ENCODE peak calls at places on chromosomes 11 and 22, in ten cellular contexts. One of them, this sample, is unnamed.

GRCh38 chr22:31250740-31251330 is 38.7 kb downstream of the LIMK2 start:
- DNase-seq in GM12865: no peak
- DNase-seq in mesothelial cell of epicardium: no peak
- DNase-seq in prostate gland: peak
- DNase-seq in CD4-positive, alpha-beta T cell: no peak
- DNase-seq in fibroblast of mammary gland: no peak
- DNase-seq in GM20000: no peak
- DNase-seq in progenitor cell of endocrine pancreas: no peak
- DNase-seq in body of pancreas: no peak
- DNase-seq in K562: no peak
- DNase-seq in this sample: no peak

GRCh38 chr22:36048911-36049677 is 20.5 kb upstream of the RBFOX2 start:
- DNase-seq in CD4-positive, alpha-beta T cell: no peak
- DNase-seq in progenitor cell of endocrine pancreas: no peak
- DNase-seq in prostate gland: no peak
- DNase-seq in body of pancreas: no peak
- DNase-seq in fibroblast of mammary gland: peak
- DNase-seq in GM12865: no peak
- DNase-seq in GM20000: no peak
- DNase-seq in mesothelial cell of epicardium: no peak
- DNase-seq in K562: peak
- DNase-seq in this sample: no peak

GRCh38 chr22:37970864-37971263 is 13.5 kb downstream of the SOX10 start:
- DNase-seq in GM20000: no peak
- DNase-seq in GM12865: no peak
- DNase-seq in CD4-positive, alpha-beta T cell: no peak
- DNase-seq in fibroblast of mammary gland: no peak
- DNase-seq in mesothelial cell of epicardium: no peak
- DNase-seq in prostate gland: no peak
- DNase-seq in progenitor cell of endocrine pancreas: no peak
- DNase-seq in body of pancreas: no peak
- DNase-seq in K562: no peak
- DNase-seq in this sample: no peak

GRCh38 chr11:9982127-9982795 is 311.8 kb downstream of the SBF2 start:
- DNase-seq in GM20000: no peak
- DNase-seq in progenitor cell of endocrine pancreas: no peak
- DNase-seq in fibroblast of mammary gland: peak
- DNase-seq in K562: no peak
- DNase-seq in mesothelial cell of epicardium: no peak
- DNase-seq in prostate gland: no peak
- DNase-seq in body of pancreas: no peak
- DNase-seq in GM12865: no peak
- DNase-seq in CD4-positive, alpha-beta T cell: no peak
- DNase-seq in this sample: no peak

GRCh38 chr22:29848115-29848514 is 10.0 kb upstream of the ASCC2 start:
- DNase-seq in prostate gland: no peak
- DNase-seq in progenitor cell of endocrine pancreas: no peak
- DNase-seq in fibroblast of mammary gland: no peak
- DNase-seq in CD4-positive, alpha-beta T cell: no peak
- DNase-seq in body of pancreas: no peak
- DNase-seq in mesothelial cell of epicardium: no peak
- DNase-seq in GM20000: no peak
- DNase-seq in GM12865: no peak
- DNase-seq in K562: no peak
- DNase-seq in this sample: no peak

GRCh38 chr11:48029686-48030279 is 49.4 kb downstream of the PTPRJ start:
- DNase-seq in K562: no peak
- DNase-seq in prostate gland: no peak
- DNase-seq in GM12865: no peak
- DNase-seq in mesothelial cell of epicardium: no peak
- DNase-seq in fibroblast of mammary gland: no peak
- DNase-seq in CD4-positive, alpha-beta T cell: no peak
- DNase-seq in GM20000: no peak
- DNase-seq in body of pancreas: no peak
- DNase-seq in progenitor cell of endocrine pancreas: no peak
- DNase-seq in this sample: no peak

GRCh38 chr11:104152941-104153340 is 11.0 kb downstream of the PDGFD start:
- DNase-seq in prostate gland: no peak
- DNase-seq in GM12865: peak
- DNase-seq in fibroblast of mammary gland: no peak
- DNase-seq in mesothelial cell of epicardium: no peak
- DNase-seq in progenitor cell of endocrine pancreas: no peak
- DNase-seq in GM20000: no peak
- DNase-seq in body of pancreas: no peak
- DNase-seq in CD4-positive, alpha-beta T cell: no peak
- DNase-seq in K562: no peak
- DNase-seq in this sample: no peak

GRCh38 chr11:10474551-10474950 is 19.5 kb downstream of the AMPD3 start:
- DNase-seq in CD4-positive, alpha-beta T cell: no peak
- DNase-seq in K562: no peak
- DNase-seq in progenitor cell of endocrine pancreas: no peak
- DNase-seq in fibroblast of mammary gland: no peak
- DNase-seq in GM12865: no peak
- DNase-seq in prostate gland: no peak
- DNase-seq in body of pancreas: no peak
- DNase-seq in mesothelial cell of epicardium: no peak
- DNase-seq in GM20000: no peak
- DNase-seq in this sample: no peak

GRCh38 chr11:32704261-32704660 is 90.2 kb downstream of the CCDC73 start:
- DNase-seq in fibroblast of mammary gland: no peak
- DNase-seq in GM20000: no peak
- DNase-seq in progenitor cell of endocrine pancreas: no peak
- DNase-seq in body of pancreas: no peak
- DNase-seq in CD4-positive, alpha-beta T cell: no peak
- DNase-seq in GM12865: no peak
- DNase-seq in prostate gland: no peak
- DNase-seq in mesothelial cell of epicardium: no peak
- DNase-seq in K562: no peak
- DNase-seq in this sample: no peak

GRCh38 chr11:4467811-4468606 is 14.4 kb upstream of the OR52K1 start:
- DNase-seq in mesothelial cell of epicardium: no peak
- DNase-seq in fibroblast of mammary gland: no peak
- DNase-seq in K562: no peak
- DNase-seq in progenitor cell of endocrine pancreas: no peak
- DNase-seq in body of pancreas: no peak
- DNase-seq in CD4-positive, alpha-beta T cell: no peak
- DNase-seq in GM20000: no peak
- DNase-seq in GM12865: no peak
- DNase-seq in prostate gland: no peak
- DNase-seq in this sample: no peak

GRCh38 chr22:46339956-46340355 is 4.4 kb downstream of the TRMU start:
- DNase-seq in prostate gland: no peak
- DNase-seq in progenitor cell of endocrine pancreas: no peak
- DNase-seq in K562: no peak
- DNase-seq in mesothelial cell of epicardium: no peak
- DNase-seq in body of pancreas: no peak
- DNase-seq in GM20000: no peak
- DNase-seq in fibroblast of mammary gland: no peak
- DNase-seq in CD4-positive, alpha-beta T cell: no peak
- DNase-seq in GM12865: no peak
- DNase-seq in this sample: no peak

GRCh38 chr11:36098046-36098445 is 154.2 kb downstream of the LDLRAD3 start:
- DNase-seq in prostate gland: no peak
- DNase-seq in mesothelial cell of epicardium: no peak
- DNase-seq in progenitor cell of endocrine pancreas: no peak
- DNase-seq in CD4-positive, alpha-beta T cell: no peak
- DNase-seq in body of pancreas: no peak
- DNase-seq in K562: no peak
- DNase-seq in GM20000: no peak
- DNase-seq in GM12865: no peak
- DNase-seq in fibroblast of mammary gland: no peak
- DNase-seq in this sample: no peak

GRCh38 chr11:13118194-13118593 is 109.1 kb downstream of the RASSF10 start:
- DNase-seq in progenitor cell of endocrine pancreas: no peak
- DNase-seq in prostate gland: no peak
- DNase-seq in K562: no peak
- DNase-seq in fibroblast of mammary gland: peak
- DNase-seq in GM12865: no peak
- DNase-seq in GM20000: no peak
- DNase-seq in body of pancreas: no peak
- DNase-seq in mesothelial cell of epicardium: no peak
- DNase-seq in CD4-positive, alpha-beta T cell: no peak
- DNase-seq in this sample: no peak

DNA sequence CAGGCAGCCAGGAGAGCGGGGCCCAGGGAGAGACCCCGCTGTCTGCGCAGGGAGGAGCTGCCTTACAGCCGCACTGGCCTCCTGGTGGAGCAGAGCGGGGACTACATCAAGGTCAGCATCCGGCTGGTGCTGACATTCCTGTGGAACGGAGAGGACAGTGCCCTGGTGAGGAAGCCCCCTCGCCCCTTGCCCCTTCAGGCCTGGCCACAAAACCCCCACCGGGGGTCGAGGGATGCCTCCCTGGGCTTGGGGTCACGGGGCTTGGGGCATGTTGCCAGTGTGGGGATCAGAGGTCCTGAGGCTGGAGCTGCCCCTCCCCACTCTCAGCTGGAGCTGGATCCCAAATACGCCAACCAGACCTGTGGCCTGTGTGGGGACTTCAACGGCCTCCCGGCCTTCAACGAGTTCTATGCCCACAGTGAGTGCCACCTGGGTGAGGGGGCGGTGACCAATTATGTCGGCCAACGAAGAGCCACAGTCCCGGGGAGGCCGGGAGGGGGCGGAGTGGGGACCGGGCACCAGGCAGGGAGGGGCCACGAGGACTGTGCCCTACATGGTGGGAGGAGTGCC is 4.2 kb downstream of the MUC5B start:
- DNase-seq in body of pancreas: no peak
- DNase-seq in mesothelial cell of epicardium: no peak
- DNase-seq in K562: peak
- DNase-seq in progenitor cell of endocrine pancreas: no peak
- DNase-seq in GM20000: peak
- DNase-seq in GM12865: no peak
- DNase-seq in fibroblast of mammary gland: no peak
- DNase-seq in prostate gland: no peak
- DNase-seq in CD4-positive, alpha-beta T cell: no peak
- DNase-seq in this sample: no peak
- TF ChIP-seq CTCF in body of pancreas: no peak
- TF ChIP-seq CTCF in mesothelial cell of epicardium: peak
- TF ChIP-seq CTCF in K562: peak
- TF ChIP-seq CTCF in progenitor cell of endocrine pancreas: peak
- TF ChIP-seq CTCF in GM20000: no peak
- TF ChIP-seq CTCF in GM12865: no peak
- TF ChIP-seq CTCF in fibroblast of mammary gland: no peak
- TF ChIP-seq CTCF in prostate gland: no peak
- TF ChIP-seq CTCF in CD4-positive, alpha-beta T cell: no peak
- TF ChIP-seq CTCF in this sample: no peak

GRCh38 chr11:118882489-118882888 is 1.2 kb upstream of the CXCR5 start:
- DNase-seq in progenitor cell of endocrine pancreas: no peak
- DNase-seq in prostate gland: no peak
- DNase-seq in mesothelial cell of epicardium: no peak
- DNase-seq in GM12865: no peak
- DNase-seq in K562: no peak
- DNase-seq in GM20000: no peak
- DNase-seq in CD4-positive, alpha-beta T cell: no peak
- DNase-seq in fibroblast of mammary gland: no peak
- DNase-seq in body of pancreas: no peak
- DNase-seq in this sample: no peak

GRCh38 chr11:118883004-118883367 is 706 bp upstream of the CXCR5 start:
- DNase-seq in CD4-positive, alpha-beta T cell: no peak
- DNase-seq in progenitor cell of endocrine pancreas: no peak
- DNase-seq in prostate gland: no peak
- DNase-seq in mesothelial cell of epicardium: no peak
- DNase-seq in body of pancreas: no peak
- DNase-seq in fibroblast of mammary gland: no peak
- DNase-seq in GM12865: no peak
- DNase-seq in K562: no peak
- DNase-seq in GM20000: no peak
- DNase-seq in this sample: no peak

GRCh38 chr11:118884613-118885274 is 1.1 kb downstream of the CXCR5 start:
- DNase-seq in progenitor cell of endocrine pancreas: no peak
- DNase-seq in mesothelial cell of epicardium: no peak
- DNase-seq in GM20000: no peak
- DNase-seq in fibroblast of mammary gland: no peak
- DNase-seq in prostate gland: no peak
- DNase-seq in body of pancreas: no peak
- DNase-seq in K562: no peak
- DNase-seq in CD4-positive, alpha-beta T cell: no peak
- DNase-seq in GM12865: no peak
- DNase-seq in this sample: peak

GRCh38 chr11:118885319-118885718 is 1.6 kb downstream of the CXCR5 start:
- DNase-seq in mesothelial cell of epicardium: no peak
- DNase-seq in body of pancreas: no peak
- DNase-seq in progenitor cell of endocrine pancreas: no peak
- DNase-seq in K562: no peak
- DNase-seq in GM20000: no peak
- DNase-seq in fibroblast of mammary gland: no peak
- DNase-seq in CD4-positive, alpha-beta T cell: no peak
- DNase-seq in prostate gland: no peak
- DNase-seq in GM12865: no peak
- DNase-seq in this sample: no peak

GRCh38 chr11:118883368-118884071 is at the start of gene CXCR5:
- DNase-seq in progenitor cell of endocrine pancreas: no peak
- DNase-seq in body of pancreas: no peak
- DNase-seq in K562: no peak
- DNase-seq in prostate gland: no peak
- DNase-seq in CD4-positive, alpha-beta T cell: peak
- DNase-seq in mesothelial cell of epicardium: no peak
- DNase-seq in GM20000: peak
- DNase-seq in GM12865: peak
- DNase-seq in fibroblast of mammary gland: no peak
- DNase-seq in this sample: peak
- TF ChIP-seq CTCF in progenitor cell of endocrine pancreas: no peak
- TF ChIP-seq CTCF in body of pancreas: no peak
- TF ChIP-seq CTCF in K562: no peak
- TF ChIP-seq CTCF in prostate gland: no peak
- TF ChIP-seq CTCF in CD4-positive, alpha-beta T cell: no peak
- TF ChIP-seq CTCF in mesothelial cell of epicardium: no peak
- TF ChIP-seq CTCF in GM20000: no peak
- TF ChIP-seq CTCF in GM12865: peak
- TF ChIP-seq CTCF in fibroblast of mammary gland: no peak
- TF ChIP-seq CTCF in this sample: peak

DNA sequence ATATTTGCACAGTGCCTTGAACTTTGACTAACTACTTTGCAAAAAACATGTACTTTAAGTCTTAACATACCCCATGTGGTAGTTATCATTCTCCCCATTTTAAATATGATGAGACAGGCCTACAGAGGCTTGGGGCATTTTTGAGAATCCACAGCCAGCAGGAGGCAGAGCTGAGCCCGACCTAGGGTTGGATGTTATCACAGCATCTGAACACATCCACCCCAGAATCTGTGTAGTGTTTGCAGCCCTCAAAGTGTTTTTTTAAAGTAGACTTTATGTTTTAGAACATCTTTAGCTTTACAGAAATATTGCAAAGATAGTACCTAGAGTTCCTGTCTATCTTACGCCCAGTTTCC is 17.6 kb downstream of the OTOG start:
- DNase-seq in K562: no peak
- DNase-seq in mesothelial cell of epicardium: no peak
- DNase-seq in GM20000: no peak
- DNase-seq in progenitor cell of endocrine pancreas: no peak
- DNase-seq in body of pancreas: no peak
- DNase-seq in GM12865: no peak
- DNase-seq in fibroblast of mammary gland: no peak
- DNase-seq in prostate gland: no peak
- DNase-seq in CD4-positive, alpha-beta T cell: no peak
- DNase-seq in this sample: no peak
- TF ChIP-seq CTCF in K562: peak
- TF ChIP-seq CTCF in mesothelial cell of epicardium: no peak
- TF ChIP-seq CTCF in GM20000: no peak
- TF ChIP-seq CTCF in progenitor cell of endocrine pancreas: peak
- TF ChIP-seq CTCF in body of pancreas: no peak
- TF ChIP-seq CTCF in GM12865: peak
- TF ChIP-seq CTCF in fibroblast of mammary gland: peak
- TF ChIP-seq CTCF in prostate gland: no peak
- TF ChIP-seq CTCF in CD4-positive, alpha-beta T cell: no peak
- TF ChIP-seq CTCF in this sample: no peak

GRCh38 chr22:17727244-17727892 is 46.9 kb downstream of the BID start:
- DNase-seq in GM12865: no peak
- DNase-seq in CD4-positive, alpha-beta T cell: no peak
- DNase-seq in prostate gland: no peak
- DNase-seq in progenitor cell of endocrine pancreas: no peak
- DNase-seq in mesothelial cell of epicardium: no peak
- DNase-seq in K562: no peak
- DNase-seq in fibroblast of mammary gland: no peak
- DNase-seq in body of pancreas: no peak
- DNase-seq in GM20000: no peak
- DNase-seq in this sample: no peak
- TF ChIP-seq CTCF in GM12865: no peak
- TF ChIP-seq CTCF in CD4-positive, alpha-beta T cell: no peak
- TF ChIP-seq CTCF in prostate gland: no peak
- TF ChIP-seq CTCF in progenitor cell of endocrine pancreas: no peak
- TF ChIP-seq CTCF in mesothelial cell of epicardium: no peak
- TF ChIP-seq CTCF in K562: no peak
- TF ChIP-seq CTCF in fibroblast of mammary gland: no peak
- TF ChIP-seq CTCF in body of pancreas: no peak
- TF ChIP-seq CTCF in GM20000: no peak
- TF ChIP-seq CTCF in this sample: no peak

This sample was measured in GM13977.